ENCODE peak calls at places on chromosome 14, in eight cellular contexts. One of them, this sample, is unnamed.

GRCh38 chr14:100778078-100778927 is 47.6 kb upstream of the MEG3 start:
- DNase-seq in ovary: no peak
- DNase-seq in dorsolateral prefrontal cortex: no peak
- DNase-seq in gastrocnemius medialis: no peak
- DNase-seq in lower lobe of right lung: no peak
- DNase-seq in A549: no peak
- DNase-seq in OCI-LY7: no peak
- DNase-seq in testis: no peak
- DNase-seq in this sample: no peak

GRCh38 chr14:91613459-91614145 is 103.5 kb upstream of the PPP4R3A start:
- DNase-seq in ovary: no peak
- DNase-seq in dorsolateral prefrontal cortex: no peak
- DNase-seq in gastrocnemius medialis: no peak
- DNase-seq in lower lobe of right lung: no peak
- DNase-seq in A549: no peak
- DNase-seq in OCI-LY7: no peak
- DNase-seq in testis: peak; percentile 58
- DNase-seq in this sample: no peak

GRCh38 chr14:79040742-79041249 is 870.6 kb downstream of the NRXN3 start:
- DNase-seq in ovary: no peak
- DNase-seq in dorsolateral prefrontal cortex: no peak
- DNase-seq in gastrocnemius medialis: no peak
- DNase-seq in lower lobe of right lung: no peak
- DNase-seq in A549: no peak
- DNase-seq in OCI-LY7: no peak
- DNase-seq in testis: no peak
- DNase-seq in this sample: no peak

GRCh38 chr14:104284107-104284592 is 145.8 kb downstream of the KIF26A start:
- DNase-seq in ovary: peak; percentile 27
- DNase-seq in dorsolateral prefrontal cortex: no peak
- DNase-seq in gastrocnemius medialis: no peak
- DNase-seq in lower lobe of right lung: peak; percentile 29
- DNase-seq in A549: no peak
- DNase-seq in OCI-LY7: no peak
- DNase-seq in testis: no peak
- DNase-seq in this sample: no peak

GRCh38 chr14:91412939-91413338 is 4.7 kb downstream of the CCDC88C start:
- DNase-seq in ovary: no peak
- DNase-seq in dorsolateral prefrontal cortex: no peak
- DNase-seq in gastrocnemius medialis: no peak
- DNase-seq in lower lobe of right lung: no peak
- DNase-seq in A549: no peak
- DNase-seq in OCI-LY7: no peak
- DNase-seq in testis: no peak
- DNase-seq in this sample: no peak

GRCh38 chr14:70822706-70823185 is 13.4 kb upstream of the MAP3K9 start:
- DNase-seq in ovary: peak; percentile 61
- DNase-seq in dorsolateral prefrontal cortex: no peak
- DNase-seq in gastrocnemius medialis: no peak
- DNase-seq in lower lobe of right lung: peak; percentile 56
- DNase-seq in A549: peak; percentile 52
- DNase-seq in OCI-LY7: no peak
- DNase-seq in testis: peak; percentile 40
- DNase-seq in this sample: no peak

GRCh38 chr14:65224799-65225198 is 122.5 kb upstream of the MAX start:
- DNase-seq in ovary: no peak
- DNase-seq in dorsolateral prefrontal cortex: peak; percentile 69
- DNase-seq in gastrocnemius medialis: no peak
- DNase-seq in lower lobe of right lung: no peak
- DNase-seq in A549: no peak
- DNase-seq in OCI-LY7: no peak
- DNase-seq in testis: no peak
- DNase-seq in this sample: no peak

GRCh38 chr14:31346097-31346496 is 74.3 kb downstream of the HEATR5A start:
- DNase-seq in ovary: no peak
- DNase-seq in dorsolateral prefrontal cortex: no peak
- DNase-seq in gastrocnemius medialis: no peak
- DNase-seq in lower lobe of right lung: no peak
- DNase-seq in A549: no peak
- DNase-seq in OCI-LY7: no peak
- DNase-seq in testis: no peak
- DNase-seq in this sample: no peak

GRCh38 chr14:48125654-48126053 is 450.2 kb upstream of the MDGA2 start:
- DNase-seq in ovary: no peak
- DNase-seq in dorsolateral prefrontal cortex: no peak
- DNase-seq in gastrocnemius medialis: no peak
- DNase-seq in lower lobe of right lung: no peak
- DNase-seq in A549: no peak
- DNase-seq in OCI-LY7: no peak
- DNase-seq in testis: no peak
- DNase-seq in this sample: no peak

GRCh38 chr14:75885829-75886228 is 96.0 kb downstream of the TGFB3 start:
- DNase-seq in ovary: no peak
- DNase-seq in dorsolateral prefrontal cortex: no peak
- DNase-seq in gastrocnemius medialis: no peak
- DNase-seq in lower lobe of right lung: no peak
- DNase-seq in A549: no peak
- DNase-seq in OCI-LY7: no peak
- DNase-seq in testis: no peak
- DNase-seq in this sample: no peak

GRCh38 chr14:89983375-89983774 is 27.6 kb downstream of the TDP1 start:
- DNase-seq in ovary: no peak
- DNase-seq in dorsolateral prefrontal cortex: no peak
- DNase-seq in gastrocnemius medialis: no peak
- DNase-seq in lower lobe of right lung: no peak
- DNase-seq in A549: no peak
- DNase-seq in OCI-LY7: no peak
- DNase-seq in testis: no peak
- DNase-seq in this sample: no peak

GRCh38 chr14:89973234-89973823 is 17.6 kb downstream of the TDP1 start:
- DNase-seq in ovary: peak; percentile 75
- DNase-seq in dorsolateral prefrontal cortex: peak; percentile 84
- DNase-seq in gastrocnemius medialis: peak; percentile 51
- DNase-seq in lower lobe of right lung: peak; percentile 62
- DNase-seq in A549: peak; percentile 71
- DNase-seq in OCI-LY7: peak; percentile 58
- DNase-seq in testis: peak; percentile 85
- DNase-seq in this sample: peak; percentile 47

DNA sequence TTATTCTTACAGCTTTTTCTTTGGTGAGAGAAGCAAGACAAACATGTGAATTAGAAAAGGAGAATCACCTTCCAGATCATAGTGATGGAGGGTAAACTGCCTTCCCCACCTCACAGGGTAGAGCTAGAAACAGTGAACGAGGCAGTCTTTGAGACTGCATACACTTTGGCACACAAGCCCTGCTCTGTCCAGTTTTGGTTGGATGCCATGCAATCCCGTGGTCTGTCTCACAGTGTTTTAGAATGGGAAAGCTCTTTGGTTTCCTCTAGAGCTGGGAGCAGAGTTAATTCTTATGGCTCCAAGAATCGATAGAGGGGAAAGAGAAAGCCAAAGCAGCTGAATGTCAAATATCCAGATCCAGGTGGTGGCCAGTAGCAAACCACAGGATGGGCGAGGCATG is 21.9 kb downstream of the TDP1 start:
- DNase-seq in ovary: no peak
- DNase-seq in dorsolateral prefrontal cortex: peak; percentile 70
- DNase-seq in gastrocnemius medialis: no peak
- DNase-seq in lower lobe of right lung: no peak
- DNase-seq in A549: no peak
- DNase-seq in OCI-LY7: no peak
- DNase-seq in testis: no peak
- DNase-seq in this sample: no peak
- H3K27ac ChIP-seq in ovary: no peak overlapping the region
- H3K27ac ChIP-seq in dorsolateral prefrontal cortex: peak overlapping the region; percentile 61
- H3K27ac ChIP-seq in gastrocnemius medialis: no peak overlapping the region
- H3K27ac ChIP-seq in lower lobe of right lung: no peak overlapping the region
- H3K27ac ChIP-seq in A549: no peak overlapping the region
- H3K27ac ChIP-seq in OCI-LY7: no peak overlapping the region
- H3K27ac ChIP-seq in testis: no peak overlapping the region
- H3K27ac ChIP-seq in this sample: no peak overlapping the region

DNA sequence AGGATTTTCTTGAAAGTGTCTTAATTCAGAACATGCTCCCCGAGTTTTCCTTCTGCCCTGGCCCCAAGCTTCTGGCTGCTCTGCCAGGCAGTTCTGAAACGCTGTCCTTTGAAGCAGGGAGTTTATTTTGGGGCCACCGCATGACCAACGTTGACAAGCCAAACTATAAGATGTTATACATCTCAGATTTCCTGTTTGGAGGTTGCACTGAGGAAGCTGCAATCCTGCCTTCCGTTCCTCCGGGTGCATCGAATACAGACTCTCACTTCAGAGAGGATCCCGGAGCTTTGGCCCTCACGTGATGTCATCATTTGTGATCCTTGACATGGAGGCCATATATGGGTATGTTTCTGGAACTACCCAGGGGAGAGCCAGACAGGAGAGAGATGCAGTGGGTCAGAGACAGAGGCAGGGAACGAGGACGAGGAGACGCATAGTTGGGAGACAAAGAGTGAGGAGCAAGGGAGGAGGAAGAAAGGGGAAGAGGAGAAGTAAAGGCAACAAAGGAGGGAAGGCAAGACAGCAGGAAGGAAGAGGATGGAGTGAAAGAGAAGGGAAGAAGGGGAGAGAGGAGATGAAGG is at the start of gene ASB2:
- DNase-seq in ovary: no peak
- DNase-seq in dorsolateral prefrontal cortex: peak; percentile 55
- DNase-seq in gastrocnemius medialis: peak; percentile 94
- DNase-seq in lower lobe of right lung: no peak
- DNase-seq in A549: no peak
- DNase-seq in OCI-LY7: peak; percentile 46
- DNase-seq in testis: no peak
- DNase-seq in this sample: no peak
- TF ChIP-seq CTCF in ovary: no peak
- TF ChIP-seq CTCF in dorsolateral prefrontal cortex: no peak
- TF ChIP-seq CTCF in gastrocnemius medialis: no peak
- TF ChIP-seq CTCF in lower lobe of right lung: no peak
- TF ChIP-seq CTCF in A549: no peak
- TF ChIP-seq CTCF in OCI-LY7: no peak
- TF ChIP-seq CTCF in testis: no peak
- TF ChIP-seq CTCF in this sample: no peak

DNA sequence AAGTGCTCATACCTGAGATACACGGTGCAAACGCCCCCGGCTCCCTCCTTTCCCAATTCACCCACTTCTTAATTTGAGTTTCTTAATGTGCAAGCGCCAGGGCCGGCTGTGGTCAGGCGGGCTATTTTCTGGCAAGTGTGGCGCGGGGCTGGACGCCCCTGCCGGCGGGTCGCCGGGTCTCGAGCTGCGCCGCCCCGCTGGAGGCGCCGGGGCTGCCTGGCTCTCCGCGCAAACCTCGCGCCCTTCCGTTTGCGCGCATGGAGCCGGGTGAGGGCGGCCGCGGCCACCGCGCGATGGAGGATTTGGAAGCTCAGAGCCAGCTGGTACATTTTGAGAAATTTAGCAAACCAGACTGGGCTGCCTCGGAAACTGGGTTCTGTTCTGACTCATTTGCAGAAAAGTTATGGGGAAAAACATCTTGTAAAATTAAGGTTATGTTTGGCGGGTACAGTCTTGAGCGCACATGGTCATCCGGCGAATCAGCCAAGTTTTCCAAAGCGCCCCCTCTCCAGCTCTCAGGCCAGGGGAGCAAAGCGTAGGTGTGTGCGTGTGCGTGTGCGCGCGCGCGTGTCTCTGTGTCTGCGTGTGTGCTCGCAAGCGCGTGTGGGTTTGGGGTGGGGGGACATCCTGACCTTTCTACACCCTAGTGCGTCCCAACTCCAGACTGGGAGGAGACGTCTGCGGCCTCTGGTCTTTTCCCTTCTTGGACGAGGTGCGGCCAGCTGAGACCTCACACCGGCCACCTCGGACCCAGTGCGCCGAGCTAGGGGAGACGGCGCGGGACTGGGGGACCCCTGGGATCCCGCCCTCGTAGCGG is 6.5 kb upstream of the OTX2 start:
- DNase-seq in ovary: no peak
- DNase-seq in dorsolateral prefrontal cortex: no peak
- DNase-seq in gastrocnemius medialis: no peak
- DNase-seq in lower lobe of right lung: no peak
- DNase-seq in A549: no peak
- DNase-seq in OCI-LY7: no peak
- DNase-seq in testis: no peak
- DNase-seq in this sample: no peak
- H3K4me3 ChIP-seq in ovary: no peak overlapping the region
- H3K4me3 ChIP-seq in dorsolateral prefrontal cortex: no peak overlapping the region
- H3K4me3 ChIP-seq in gastrocnemius medialis: no peak overlapping the region
- H3K4me3 ChIP-seq in lower lobe of right lung: no peak overlapping the region
- H3K4me3 ChIP-seq in A549: no peak overlapping the region
- H3K4me3 ChIP-seq in OCI-LY7: no peak overlapping the region
- H3K4me3 ChIP-seq in testis: peak overlapping the region; percentile 15
- H3K4me3 ChIP-seq in this sample: no peak overlapping the region

DNA sequence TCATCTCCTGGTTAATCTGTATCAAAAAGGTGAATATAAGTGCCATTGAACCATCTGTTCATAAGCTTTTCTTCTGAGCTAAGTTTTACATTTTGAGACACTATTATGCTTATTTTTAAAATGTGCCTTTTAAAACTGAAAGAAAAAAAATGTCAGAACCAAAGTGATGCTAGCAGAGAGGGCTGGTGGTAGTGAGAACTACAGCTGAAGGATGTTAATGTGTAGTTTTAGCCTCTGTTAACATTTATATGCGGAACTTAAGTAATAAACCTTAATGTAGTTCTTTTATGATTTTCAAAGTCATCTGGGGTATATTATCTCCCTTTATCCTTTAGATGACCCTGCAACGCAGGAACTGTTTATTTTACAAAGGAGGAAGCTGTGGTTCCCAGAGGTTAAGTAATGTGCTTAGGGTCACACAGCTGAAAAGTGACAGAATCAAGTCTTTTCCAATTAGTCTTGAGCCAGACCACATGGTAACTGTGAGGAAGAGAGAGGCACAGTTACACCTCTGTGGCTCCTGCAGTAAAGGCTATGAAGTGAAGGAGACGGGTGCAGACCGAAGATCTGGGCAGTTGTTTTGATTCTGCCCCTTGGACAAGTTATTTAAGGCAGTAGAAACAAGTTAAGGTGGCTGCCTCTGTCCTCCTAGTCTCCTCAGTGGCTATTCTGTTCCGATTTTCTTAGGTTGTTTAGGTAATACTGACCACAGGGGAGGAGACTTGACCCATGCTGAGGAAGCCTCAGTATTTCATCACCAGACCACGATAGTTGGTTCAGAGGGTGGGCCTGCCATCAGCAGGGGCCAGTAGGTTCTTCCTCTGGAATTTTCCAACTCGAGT is 23.9 kb downstream of the GNG2 start:
- DNase-seq in ovary: no peak
- DNase-seq in dorsolateral prefrontal cortex: no peak
- DNase-seq in gastrocnemius medialis: no peak
- DNase-seq in lower lobe of right lung: no peak
- DNase-seq in A549: no peak
- DNase-seq in OCI-LY7: no peak
- DNase-seq in testis: no peak
- DNase-seq in this sample: no peak
- H3K27ac ChIP-seq in ovary: no peak overlapping the region
- H3K27ac ChIP-seq in dorsolateral prefrontal cortex: no peak overlapping the region
- H3K27ac ChIP-seq in gastrocnemius medialis: no peak overlapping the region
- H3K27ac ChIP-seq in lower lobe of right lung: no peak overlapping the region
- H3K27ac ChIP-seq in A549: no peak overlapping the region
- H3K27ac ChIP-seq in OCI-LY7: no peak overlapping the region
- H3K27ac ChIP-seq in testis: no peak overlapping the region
- H3K27ac ChIP-seq in this sample: no peak overlapping the region

This sample was measured in CD8-positive, alpha-beta T cell.